ENCODE peak calls at places on chromosomes 7 and 10, in ten cellular contexts. One of them, this sample, is unnamed. For H3K9me3, the result is how much of the 10 kb centered on the place peaks cover.

GRCh38 chr10:130929422-130930325 is 381.8 kb downstream of the TCERG1L start:
- DNase-seq in cardiac muscle cell: no peak
- DNase-seq in PC-3: no peak
- DNase-seq in CD8-positive, alpha-beta memory T cell: no peak
- DNase-seq in mesenchymal stem cell: no peak
- DNase-seq in uterus: no peak
- DNase-seq in body of pancreas: no peak
- DNase-seq in endodermal cell: peak
- DNase-seq in breast epithelium: no peak
- DNase-seq in A549: no peak
- DNase-seq in this sample: no peak

GRCh38 chr7:2956076-2956475 is 87.6 kb downstream of the CARD11 start:
- DNase-seq in endodermal cell: peak
- DNase-seq in uterus: no peak
- DNase-seq in PC-3: no peak
- DNase-seq in cardiac muscle cell: no peak
- DNase-seq in mesenchymal stem cell: no peak
- DNase-seq in breast epithelium: no peak
- DNase-seq in CD8-positive, alpha-beta memory T cell: no peak
- DNase-seq in A549: no peak
- DNase-seq in body of pancreas: no peak
- DNase-seq in this sample: no peak

GRCh38 chr10:89351402-89352038 is 23.7 kb downstream of the IFIT3 start:
- DNase-seq in endodermal cell: no peak
- DNase-seq in CD8-positive, alpha-beta memory T cell: no peak
- DNase-seq in breast epithelium: no peak
- DNase-seq in body of pancreas: no peak
- DNase-seq in A549: no peak
- DNase-seq in cardiac muscle cell: peak
- DNase-seq in mesenchymal stem cell: peak
- DNase-seq in uterus: no peak
- DNase-seq in PC-3: peak
- DNase-seq in this sample: no peak

GRCh38 chr7:33998487-33998886 is 93.1 kb downstream of the BMPER start:
- DNase-seq in mesenchymal stem cell: no peak
- DNase-seq in uterus: no peak
- DNase-seq in body of pancreas: no peak
- DNase-seq in CD8-positive, alpha-beta memory T cell: no peak
- DNase-seq in PC-3: no peak
- DNase-seq in endodermal cell: no peak
- DNase-seq in breast epithelium: no peak
- DNase-seq in cardiac muscle cell: no peak
- DNase-seq in A549: no peak
- DNase-seq in this sample: peak

GRCh38 chr7:115672024-115672423 is 358.5 kb downstream of the TFEC start:
- DNase-seq in breast epithelium: no peak
- DNase-seq in A549: no peak
- DNase-seq in uterus: no peak
- DNase-seq in PC-3: peak
- DNase-seq in body of pancreas: no peak
- DNase-seq in cardiac muscle cell: no peak
- DNase-seq in endodermal cell: no peak
- DNase-seq in mesenchymal stem cell: peak
- DNase-seq in CD8-positive, alpha-beta memory T cell: no peak
- DNase-seq in this sample: no peak

GRCh38 chr7:117075934-117076333 is 122.6 kb downstream of the ST7 start:
- DNase-seq in body of pancreas: no peak
- DNase-seq in cardiac muscle cell: no peak
- DNase-seq in breast epithelium: no peak
- DNase-seq in endodermal cell: no peak
- DNase-seq in A549: no peak
- DNase-seq in mesenchymal stem cell: no peak
- DNase-seq in PC-3: no peak
- DNase-seq in uterus: no peak
- DNase-seq in CD8-positive, alpha-beta memory T cell: no peak
- DNase-seq in this sample: no peak

GRCh38 chr10:2917926-2918325 is 149.4 kb upstream of the PFKP start:
- DNase-seq in mesenchymal stem cell: no peak
- DNase-seq in breast epithelium: no peak
- DNase-seq in body of pancreas: no peak
- DNase-seq in cardiac muscle cell: no peak
- DNase-seq in endodermal cell: peak
- DNase-seq in uterus: no peak
- DNase-seq in A549: no peak
- DNase-seq in CD8-positive, alpha-beta memory T cell: no peak
- DNase-seq in PC-3: no peak
- DNase-seq in this sample: no peak

GRCh38 chr7:44045226-44046014 is 918 bp downstream of the DBNL start:
- DNase-seq in cardiac muscle cell: no peak
- DNase-seq in A549: no peak
- DNase-seq in endodermal cell: no peak
- DNase-seq in mesenchymal stem cell: no peak
- DNase-seq in body of pancreas: no peak
- DNase-seq in uterus: no peak
- DNase-seq in CD8-positive, alpha-beta memory T cell: peak
- DNase-seq in PC-3: no peak
- DNase-seq in breast epithelium: no peak
- DNase-seq in this sample: no peak

GRCh38 chr7:17769918-17770317 is 170.4 kb downstream of the SNX13 start:
- DNase-seq in breast epithelium: no peak
- DNase-seq in body of pancreas: peak
- DNase-seq in mesenchymal stem cell: peak
- DNase-seq in CD8-positive, alpha-beta memory T cell: peak
- DNase-seq in cardiac muscle cell: peak
- DNase-seq in PC-3: peak
- DNase-seq in uterus: peak
- DNase-seq in A549: peak
- DNase-seq in endodermal cell: peak
- DNase-seq in this sample: peak

GRCh38 chr10:104581884-104582603 is 59.0 kb upstream of the SORCS3 start:
- DNase-seq in A549: no peak
- DNase-seq in endodermal cell: no peak
- DNase-seq in body of pancreas: no peak
- DNase-seq in CD8-positive, alpha-beta memory T cell: no peak
- DNase-seq in PC-3: no peak
- DNase-seq in mesenchymal stem cell: no peak
- DNase-seq in cardiac muscle cell: peak
- DNase-seq in uterus: no peak
- DNase-seq in breast epithelium: no peak
- DNase-seq in this sample: no peak

GRCh38 chr10:55374060-55374459 is 573.0 kb upstream of the PCDH15 start:
- DNase-seq in cardiac muscle cell: no peak
- DNase-seq in A549: no peak
- DNase-seq in PC-3: no peak
- DNase-seq in mesenchymal stem cell: no peak
- DNase-seq in body of pancreas: peak
- DNase-seq in uterus: peak
- DNase-seq in CD8-positive, alpha-beta memory T cell: no peak
- DNase-seq in breast epithelium: no peak
- DNase-seq in endodermal cell: no peak
- DNase-seq in this sample: no peak

GRCh38 chr10:88874271-88874670 is 5.8 kb upstream of the STAMBPL1 start:
- DNase-seq in uterus: no peak
- DNase-seq in CD8-positive, alpha-beta memory T cell: no peak
- DNase-seq in body of pancreas: no peak
- DNase-seq in endodermal cell: no peak
- DNase-seq in breast epithelium: no peak
- DNase-seq in A549: no peak
- DNase-seq in mesenchymal stem cell: no peak
- DNase-seq in PC-3: no peak
- DNase-seq in cardiac muscle cell: peak
- DNase-seq in this sample: no peak

GRCh38 chr10:132397671-132398565 is 918 bp downstream of the PWWP2B start:
- DNase-seq in mesenchymal stem cell: peak
- DNase-seq in cardiac muscle cell: peak
- DNase-seq in CD8-positive, alpha-beta memory T cell: peak
- DNase-seq in endodermal cell: no peak
- DNase-seq in A549: no peak
- DNase-seq in PC-3: peak
- DNase-seq in body of pancreas: peak
- DNase-seq in breast epithelium: no peak
- DNase-seq in uterus: peak
- DNase-seq in this sample: no peak

GRCh38 chr10:28631896-28632596 is 45.3 kb upstream of the BAMBI start:
- DNase-seq in CD8-positive, alpha-beta memory T cell: no peak
- DNase-seq in breast epithelium: no peak
- DNase-seq in cardiac muscle cell: no peak
- DNase-seq in mesenchymal stem cell: no peak
- DNase-seq in uterus: no peak
- DNase-seq in PC-3: peak
- DNase-seq in A549: no peak
- DNase-seq in endodermal cell: no peak
- DNase-seq in body of pancreas: no peak
- DNase-seq in this sample: no peak
- H3K4me3 ChIP-seq in CD8-positive, alpha-beta memory T cell: no peak
- H3K4me3 ChIP-seq in breast epithelium: no peak
- H3K4me3 ChIP-seq in cardiac muscle cell: no peak
- H3K4me3 ChIP-seq in mesenchymal stem cell: no peak
- H3K4me3 ChIP-seq in uterus: no peak
- H3K4me3 ChIP-seq in PC-3: no peak
- H3K4me3 ChIP-seq in A549: no peak
- H3K4me3 ChIP-seq in endodermal cell: no peak
- H3K4me3 ChIP-seq in body of pancreas: no peak
- H3K4me3 ChIP-seq in this sample: no peak

DNA sequence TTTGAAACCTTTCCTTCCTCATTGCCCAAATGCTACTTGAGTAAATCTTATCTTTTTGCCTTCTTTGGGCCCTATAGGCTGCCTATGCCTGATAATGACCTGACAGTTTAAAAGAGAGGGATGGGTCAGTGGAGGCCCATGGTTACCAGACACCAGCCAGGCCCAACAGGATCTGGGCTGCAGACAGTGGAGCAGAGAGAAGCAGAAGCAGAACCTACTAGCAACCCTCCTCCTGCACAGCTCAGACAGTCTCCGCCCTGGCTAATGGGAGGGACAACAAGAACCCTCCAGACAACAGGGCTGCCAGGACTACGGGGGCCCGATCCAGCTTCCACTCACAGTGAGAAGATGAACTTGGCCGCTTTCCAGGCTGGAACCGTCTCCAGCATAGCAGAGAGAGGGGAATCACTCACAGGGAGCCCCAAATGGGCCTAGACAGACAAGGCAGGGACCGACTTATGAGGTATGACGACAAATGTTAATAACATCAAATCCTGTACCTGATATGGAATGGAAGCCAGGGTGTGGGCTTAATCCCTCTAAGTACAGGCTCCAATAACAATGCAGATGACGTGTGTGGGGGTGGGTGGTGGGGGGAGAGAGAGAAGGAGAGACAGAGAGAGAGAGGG is 31.7 kb upstream of the DGKI start:
- DNase-seq in A549: no peak
- DNase-seq in cardiac muscle cell: peak
- DNase-seq in body of pancreas: peak
- DNase-seq in breast epithelium: no peak
- DNase-seq in mesenchymal stem cell: no peak
- DNase-seq in PC-3: no peak
- DNase-seq in endodermal cell: no peak
- DNase-seq in CD8-positive, alpha-beta memory T cell: no peak
- DNase-seq in uterus: peak
- DNase-seq in this sample: peak
- H3K27ac ChIP-seq in A549: no peak
- H3K27ac ChIP-seq in cardiac muscle cell: peak
- H3K27ac ChIP-seq in body of pancreas: no peak
- H3K27ac ChIP-seq in breast epithelium: peak
- H3K27ac ChIP-seq in mesenchymal stem cell: no peak
- H3K27ac ChIP-seq in PC-3: no peak
- H3K27ac ChIP-seq in endodermal cell: no peak
- H3K27ac ChIP-seq in CD8-positive, alpha-beta memory T cell: no peak
- H3K27ac ChIP-seq in uterus: peak
- H3K27ac ChIP-seq in this sample: peak

GRCh38 chr7:91068136-91068795 is 196.0 kb upstream of the FZD1 start:
- DNase-seq in A549: no peak
- DNase-seq in CD8-positive, alpha-beta memory T cell: no peak
- DNase-seq in PC-3: peak
- DNase-seq in uterus: no peak
- DNase-seq in mesenchymal stem cell: no peak
- DNase-seq in cardiac muscle cell: no peak
- DNase-seq in body of pancreas: no peak
- DNase-seq in breast epithelium: no peak
- DNase-seq in endodermal cell: no peak
- DNase-seq in this sample: no peak

GRCh38 chr7:91067266-91067665 is 197.0 kb upstream of the FZD1 start:
- DNase-seq in PC-3: no peak
- DNase-seq in uterus: no peak
- DNase-seq in CD8-positive, alpha-beta memory T cell: no peak
- DNase-seq in breast epithelium: no peak
- DNase-seq in mesenchymal stem cell: no peak
- DNase-seq in body of pancreas: no peak
- DNase-seq in cardiac muscle cell: no peak
- DNase-seq in endodermal cell: no peak
- DNase-seq in A549: no peak
- DNase-seq in this sample: no peak

GRCh38 chr7:91064938-91065337 is 199.3 kb upstream of the FZD1 start:
- DNase-seq in endodermal cell: no peak
- DNase-seq in body of pancreas: no peak
- DNase-seq in CD8-positive, alpha-beta memory T cell: no peak
- DNase-seq in breast epithelium: no peak
- DNase-seq in cardiac muscle cell: no peak
- DNase-seq in A549: no peak
- DNase-seq in mesenchymal stem cell: no peak
- DNase-seq in PC-3: no peak
- DNase-seq in uterus: no peak
- DNase-seq in this sample: no peak

GRCh38 chr7:91066627-91067026 is 197.6 kb upstream of the FZD1 start:
- DNase-seq in CD8-positive, alpha-beta memory T cell: no peak
- DNase-seq in breast epithelium: no peak
- DNase-seq in uterus: no peak
- DNase-seq in body of pancreas: no peak
- DNase-seq in endodermal cell: peak
- DNase-seq in A549: no peak
- DNase-seq in cardiac muscle cell: no peak
- DNase-seq in PC-3: no peak
- DNase-seq in mesenchymal stem cell: no peak
- DNase-seq in this sample: no peak

DNA sequence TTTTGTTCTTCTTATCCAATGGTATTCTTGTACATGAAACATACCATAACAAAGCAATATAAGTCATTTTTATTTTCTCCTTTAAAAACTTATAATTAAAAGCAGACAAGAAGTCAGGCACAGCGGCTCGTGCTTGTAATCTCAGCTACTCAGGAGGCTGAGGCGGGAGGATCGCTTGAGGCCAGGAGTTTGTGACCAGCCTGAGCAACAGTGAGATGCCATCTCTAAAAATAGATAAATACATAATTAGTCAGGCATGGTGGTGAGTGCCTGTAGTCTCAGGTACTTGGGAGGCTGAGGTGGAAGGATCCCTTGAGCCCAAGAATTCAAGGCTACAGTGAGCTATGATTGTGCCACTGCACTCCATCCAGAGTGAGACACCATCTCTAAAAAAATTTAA is 195.1 kb upstream of the FZD1 start:
- DNase-seq in mesenchymal stem cell: no peak
- DNase-seq in breast epithelium: no peak
- DNase-seq in cardiac muscle cell: no peak
- DNase-seq in PC-3: no peak
- DNase-seq in CD8-positive, alpha-beta memory T cell: no peak
- DNase-seq in body of pancreas: no peak
- DNase-seq in uterus: no peak
- DNase-seq in endodermal cell: no peak
- DNase-seq in A549: no peak
- DNase-seq in this sample: no peak
- H3K9me3 ChIP-seq in mesenchymal stem cell: under half
- H3K9me3 ChIP-seq in breast epithelium: under half
- H3K9me3 ChIP-seq in cardiac muscle cell: under half
- H3K9me3 ChIP-seq in PC-3: under half
- H3K9me3 ChIP-seq in CD8-positive, alpha-beta memory T cell: under half
- H3K9me3 ChIP-seq in body of pancreas: under half
- H3K9me3 ChIP-seq in uterus: under half
- H3K9me3 ChIP-seq in endodermal cell: under half
- H3K9me3 ChIP-seq in A549: under half
- H3K9me3 ChIP-seq in this sample: under half

GRCh38 chr10:100014129-100014762 is 4.5 kb upstream of the DNMBP start:
- DNase-seq in breast epithelium: no peak
- DNase-seq in endodermal cell: no peak
- DNase-seq in mesenchymal stem cell: no peak
- DNase-seq in cardiac muscle cell: no peak
- DNase-seq in PC-3: no peak
- DNase-seq in A549: no peak
- DNase-seq in body of pancreas: no peak
- DNase-seq in uterus: no peak
- DNase-seq in CD8-positive, alpha-beta memory T cell: no peak
- DNase-seq in this sample: no peak
- H3K4me3 ChIP-seq in breast epithelium: no peak
- H3K4me3 ChIP-seq in endodermal cell: no peak
- H3K4me3 ChIP-seq in mesenchymal stem cell: no peak
- H3K4me3 ChIP-seq in cardiac muscle cell: no peak
- H3K4me3 ChIP-seq in PC-3: no peak
- H3K4me3 ChIP-seq in A549: no peak
- H3K4me3 ChIP-seq in body of pancreas: no peak
- H3K4me3 ChIP-seq in uterus: no peak
- H3K4me3 ChIP-seq in CD8-positive, alpha-beta memory T cell: no peak
- H3K4me3 ChIP-seq in this sample: no peak

This sample was measured in tibial artery.